ENCODE peak calls at places on chromosomes 12 and 14, in six cellular contexts. O is HEK293T; P is GM04503; W is activated T-cell treated with anti-CD3 and anti-CD28 coated beads, Interleukin-2, amount 50 U/mL, for 72 hours; S is astrocyte of the spinal cord; G is type B pancreatic cell. K is an unnamed sample.

GRCh38 chr14:38078393-38078792 is 129.3 kb upstream of the SSTR1 start:
- DNase-seq in O (no peak), P (no peak), W (peak; percentile 56), S (no peak), G (no peak), K (peak; percentile 76)

GRCh38 chr12:92470608-92471021 is 232.2 kb upstream of the PLEKHG7 start:
- DNase-seq in G (no peak), P (no peak), S (no peak), O (no peak), W (peak; percentile 32), K (no peak)

GRCh38 chr12:49105504-49106120 is 5.0 kb downstream of the LMBR1L start:
- DNase-seq in S (peak; percentile 42), G (no peak), P (no peak), O (no peak), W (no peak), K (no peak)

GRCh38 chr12:104276192-104277131 is 27.1 kb upstream of the EID3 start:
- DNase-seq in O (no peak), W (no peak), P (no peak), S (no peak), G (no peak), K (peak; percentile 61)

GRCh38 chr12:113231275-113232231 is 10.3 kb downstream of the TPCN1 start:
- DNase-seq in S (peak; percentile 79), O (no peak), P (no peak), G (no peak), W (no peak), K (no peak)

GRCh38 chr12:53481957-53482586 is 17.2 kb downstream of the MAP3K12 start:
- DNase-seq in S (no peak), P (no peak), O (peak; percentile 39), G (no peak), W (no peak), K (no peak)

GRCh38 chr14:101838476-101838875 is 77.0 kb downstream of the PPP2R5C start:
- DNase-seq in G (no peak), W (no peak), P (no peak), S (no peak), O (no peak), K (no peak)

GRCh38 chr12:85575115-85576096 is 260.8 kb downstream of the RASSF9 start:
- DNase-seq in O (peak; percentile 66), G (no peak), S (peak; percentile 69), W (peak; percentile 14), P (peak; percentile 17), K (peak; percentile 64)

GRCh38 chr12:591167-591570 is 72.1 kb downstream of the NINJ2 start:
- DNase-seq in S (no peak), P (no peak), O (no peak), G (no peak), W (no peak), K (no peak)

GRCh38 chr14:75479770-75480600 is 42.3 kb upstream of the BATF start:
- DNase-seq in G (no peak), W (no peak), S (no peak), P (no peak), O (no peak), K (no peak)

GRCh38 chr14:40983604-40984003 is 623.1 kb upstream of the LRFN5 start:
- DNase-seq in S (peak; percentile 53), W (no peak), P (no peak), G (no peak), O (no peak), K (no peak)

GRCh38 chr14:23708343-23708742 is 72.2 kb downstream of the DHRS2 start:
- DNase-seq in S (no peak), W (no peak), G (no peak), P (no peak), O (no peak), K (no peak)

GRCh38 chr12:53965251-53966069 is 7.5 kb upstream of the HOXC11 start:
- DNase-seq in P (no peak), W (no peak), G (no peak), S (no peak), O (peak; percentile 46), K (no peak)

GRCh38 chr12:49872781-49873181 is 29.9 kb upstream of the BCDIN3D start:
- DNase-seq in W (no peak), G (no peak), P (no peak), S (no peak), O (no peak), K (no peak)

GRCh38 chr14:80522936-80523335 is 311.6 kb upstream of the DIO2 start:
- DNase-seq in W (no peak), P (peak; percentile 15), G (no peak), S (no peak), O (no peak), K (no peak)

GRCh38 chr14:102184678-102185040 is 45.0 kb downstream of the WDR20 start:
- DNase-seq in O (no peak), G (no peak), S (no peak), P (no peak), W (no peak), K (no peak)

GRCh38 chr14:20830831-20831230 is 28.2 kb upstream of the RNASE1 start:
- DNase-seq in P (no peak), S (no peak), G (no peak), W (no peak), O (no peak), K (no peak)

GRCh38 chr14:98955036-98955740 is 316.8 kb downstream of the BCL11B start:
- DNase-seq in G (no peak), P (no peak), S (no peak), O (no peak), W (no peak), K (no peak)

GRCh38 chr14:26966942-26967341 is 369.1 kb upstream of the NOVA1 start:
- DNase-seq in O (no peak), G (no peak), W (no peak), S (peak; percentile 13), P (no peak), K (no peak)

GRCh38 chr12:12533238-12533829 is 29.3 kb downstream of the DUSP16 start:
- DNase-seq in S (peak; percentile 9), P (no peak), W (no peak), O (no peak), G (no peak), K (peak; percentile 52)

GRCh38 chr12:52074656-52075408 is 4.7 kb upstream of the SMIM41 start:
- DNase-seq in W (no peak), P (no peak), S (no peak), O (no peak), G (no peak), K (no peak)

GRCh38 chr14:99304208-99304607 is 32.2 kb upstream of the BCL11B start:
- DNase-seq in O (no peak), W (no peak), G (no peak), P (no peak), S (no peak), K (no peak)

GRCh38 chr12:21527451-21528180 is 1.5 kb downstream of the SPX start:
- DNase-seq in W (peak; percentile 80), O (peak; percentile 60), G (peak; percentile 74), P (no peak), S (peak; percentile 55), K (peak; percentile 90)

GRCh38 chr14:92880851-92881250 is 42.1 kb upstream of the CHGA start:
- DNase-seq in O (no peak), P (peak; percentile 8), G (no peak), S (peak; percentile 3), W (no peak), K (no peak)

K was measured in activated CD4-positive, alpha-beta T cell treated with anti-CD3 and anti-CD28 coated beads, Interleukin-2, amount 10 ng/mL, durations not matched to agents 24 days and 14 days.